ENCODE peak calls at places on chromosomes 12 and 14, in five cellular contexts. N is suprapubic skin, C is caudate nucleus, E is neural progenitor cell, D is uterus. L is an unnamed sample.

GRCh38 chr14:55846852-55847471 is 267.0 kb downstream of the KTN1 start:
- DNase-seq in N (peak), C (no peak), E (no peak), D (no peak), L (peak)

GRCh38 chr14:35766700-35767082 is 42.4 kb downstream of the RALGAPA1 start:
- DNase-seq in N (no peak), C (no peak), E (no peak), D (no peak), L (no peak)

GRCh38 chr12:42705863-42706262 is 116.3 kb upstream of the PRICKLE1 start:
- DNase-seq in N (peak), C (no peak), E (peak), D (peak), L (no peak)

GRCh38 chr12:127363392-127363791 is 903.6 kb upstream of the TMEM132C start:
- DNase-seq in N (no peak), C (no peak), E (peak), D (no peak), L (no peak)

GRCh38 chr14:94897092-94897491 is 127.2 kb upstream of the GSC start:
- DNase-seq in N (no peak), C (no peak), E (no peak), D (peak), L (no peak)

GRCh38 chr12:22538336-22538735 is 6.0 kb downstream of the C2CD5 start:
- DNase-seq in N (no peak), C (no peak), E (no peak), D (no peak), L (no peak)

GRCh38 chr12:64318605-64319004 is 72.0 kb downstream of the C12orf56 start:
- DNase-seq in N (no peak), C (no peak), E (no peak), D (no peak), L (no peak)

GRCh38 chr12:113889076-113889475 is 77.0 kb downstream of the RBM19 start:
- DNase-seq in N (no peak), C (no peak), E (no peak), D (no peak), L (no peak)

GRCh38 chr14:90911121-90911520 is 94.9 kb upstream of the TTC7B start:
- DNase-seq in N (no peak), C (no peak), E (no peak), D (no peak), L (no peak)

GRCh38 chr12:47397664-47398281 is 308.1 kb downstream of the RPAP3 start:
- DNase-seq in N (no peak), C (no peak), E (peak), D (no peak), L (no peak)

GRCh38 chr12:27177716-27178115 is 66.4 kb upstream of the STK38L start:
- DNase-seq in N (no peak), C (no peak), E (no peak), D (no peak), L (no peak)

GRCh38 chr14:99685061-99685995 is 1.2 kb downstream of the CYP46A1 start:
- DNase-seq in N (no peak), C (no peak), E (peak), D (peak), L (no peak)

GRCh38 chr14:64387232-64387737 is 868 bp upstream of the MTHFD1 start:
- DNase-seq in N (no peak), C (no peak), E (peak), D (no peak), L (no peak)

GRCh38 chr14:38143651-38144505 is 63.8 kb upstream of the SSTR1 start:
- DNase-seq in N (no peak), C (no peak), E (no peak), D (no peak), L (no peak)

GRCh38 chr14:105249175-105250007 is 1.1 kb downstream of the BTBD6 start:
- DNase-seq in N (no peak), C (peak), E (peak), D (no peak), L (peak)

GRCh38 chr12:4293942-4294505 is 20.5 kb downstream of the CCND2 start:
- DNase-seq in N (peak), C (no peak), E (peak), D (no peak), L (no peak)
- H3K27ac ChIP-seq in N (no peak), C (no peak), E (peak), D (no peak), L (peak)

GRCh38 chr14:79951572-79951971 is 259.7 kb downstream of the DIO2 start:
- DNase-seq in N (no peak), C (no peak), E (no peak), D (no peak), L (no peak)

GRCh38 chr14:79947440-79947839 is 263.9 kb downstream of the DIO2 start:
- DNase-seq in N (no peak), C (no peak), E (no peak), D (no peak), L (no peak)

GRCh38 chr14:79949906-79950305 is 261.4 kb downstream of the DIO2 start:
- DNase-seq in N (no peak), C (no peak), E (no peak), D (no peak), L (no peak)
- H3K27ac ChIP-seq in N (no peak), C (no peak), E (no peak), D (no peak), L (no peak)

DNA sequence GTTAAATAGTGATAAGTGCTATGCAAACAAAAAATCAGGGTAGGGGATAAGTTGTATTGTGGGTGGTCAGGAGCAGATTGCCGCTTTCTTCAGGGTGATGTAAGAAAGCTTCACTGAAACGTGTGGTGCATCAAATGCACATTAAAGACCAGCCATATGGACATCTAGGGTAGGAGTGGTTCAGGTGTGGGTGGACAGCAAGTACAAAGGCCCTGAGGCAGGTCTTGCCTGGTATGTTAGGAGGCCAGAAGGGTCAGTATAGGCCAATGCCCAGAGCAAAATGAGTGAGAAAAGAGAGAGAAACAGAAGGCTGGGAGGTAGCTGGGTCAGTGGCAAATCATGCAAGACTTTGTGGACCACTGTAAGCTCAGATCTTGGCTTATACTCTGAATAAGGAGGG is 25.6 kb upstream of the CISTR start:
- DNase-seq in N (no peak), C (no peak), E (no peak), D (no peak), L (no peak)
- H3K27ac ChIP-seq in N (no peak), C (no peak), E (no peak), D (no peak), L (no peak)

DNA sequence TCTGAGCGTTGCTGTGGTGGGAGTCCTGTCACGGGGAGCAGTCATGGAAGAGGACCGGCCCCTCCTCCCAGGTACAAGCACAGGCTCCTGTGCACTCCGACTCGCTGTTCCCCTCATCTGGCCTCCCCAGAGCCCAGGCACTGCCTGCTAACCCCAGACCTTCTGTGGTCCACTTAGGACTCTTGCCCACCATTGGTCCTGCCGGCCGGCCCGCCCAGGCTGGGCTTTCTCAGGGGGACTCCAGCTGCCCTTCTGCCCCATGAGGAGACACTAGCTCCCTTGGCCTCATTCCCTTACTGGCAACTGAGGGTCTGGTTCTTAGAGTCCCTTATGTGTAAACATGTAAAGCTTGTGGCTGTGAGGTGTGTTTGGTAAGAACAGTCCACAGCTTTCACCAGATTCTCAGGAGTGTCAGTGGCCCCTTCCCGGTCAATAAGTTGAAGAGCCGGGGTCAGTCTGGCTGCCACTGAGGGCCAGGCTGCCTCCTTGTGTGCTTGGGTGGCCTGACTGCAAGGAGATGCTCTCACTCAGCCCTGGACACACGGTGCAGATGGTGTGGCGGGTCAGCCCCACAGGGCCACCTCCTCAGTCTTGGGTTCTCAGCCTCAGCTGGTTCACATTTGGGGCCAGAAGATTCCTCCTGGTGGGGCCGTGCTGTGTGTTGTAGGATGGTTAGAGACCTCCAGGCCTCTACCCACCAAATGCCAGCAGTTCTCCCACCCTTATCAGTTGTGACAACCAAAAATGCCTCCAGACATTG is 43.6 kb downstream of the DDX51 start:
- DNase-seq in N (no peak), C (no peak), E (no peak), D (no peak), L (no peak)
- H3K27ac ChIP-seq in N (no peak), C (no peak), E (no peak), D (no peak), L (no peak)

GRCh38 chr12:57698414-57698813 is 4.5 kb downstream of the OS9 start:
- DNase-seq in N (no peak), C (no peak), E (no peak), D (no peak), L (no peak)

GRCh38 chr12:57694459-57695019 is 607 bp downstream of the OS9 start:
- DNase-seq in N (no peak), C (peak), E (peak), D (no peak), L (no peak)

GRCh38 chr12:57693659-57694458 is at the start of gene OS9:
- DNase-seq in N (peak), C (peak), E (peak), D (peak), L (peak)

GRCh38 chr12:57697076-57697475 is 3.1 kb downstream of the OS9 start:
- DNase-seq in N (no peak), C (no peak), E (no peak), D (no peak), L (no peak)

DNA sequence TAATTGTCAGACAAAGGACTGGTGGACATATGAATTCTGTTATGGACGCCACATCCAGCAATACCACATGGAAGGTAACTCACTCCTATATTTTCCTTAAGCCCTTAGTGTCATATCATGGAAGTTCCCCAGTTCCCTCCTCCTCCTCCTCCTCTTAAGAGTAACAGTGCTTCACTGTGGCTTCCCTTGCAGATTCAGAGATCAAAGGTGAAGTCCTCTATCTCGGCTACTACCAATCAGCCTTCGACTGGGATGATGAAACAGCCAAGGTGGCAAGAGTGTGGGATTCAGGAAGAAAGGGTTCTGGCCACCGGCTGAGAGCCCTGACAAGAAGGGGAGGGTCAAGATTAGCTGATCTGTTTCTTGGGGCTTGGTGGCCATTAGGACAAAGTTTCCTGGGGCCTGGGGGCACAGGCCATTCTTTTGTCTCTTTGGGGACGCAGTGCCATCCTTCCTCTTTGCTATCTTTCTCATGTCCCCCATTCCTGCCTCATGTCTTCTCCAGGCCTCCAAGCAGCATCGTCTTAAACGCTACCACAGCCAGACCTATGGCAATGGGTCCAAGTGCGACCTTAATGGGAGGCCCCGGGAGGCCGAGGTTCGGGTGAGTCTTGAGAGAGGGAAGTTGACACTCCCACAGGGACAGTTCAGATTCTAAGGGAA is 2.0 kb downstream of the OS9 start:
- DNase-seq in N (no peak), C (no peak), E (no peak), D (no peak), L (no peak)
- H3K27ac ChIP-seq in N (no peak), C (no peak), E (no peak), D (no peak), L (no peak)

GRCh38 chr12:57229041-57229633 is 374 bp upstream of the SHMT2 start:
- DNase-seq in N (no peak), C (no peak), E (no peak), D (no peak), L (no peak)
- H3K27ac ChIP-seq in N (peak), C (peak), E (no peak), D (peak), L (no peak)

DNA sequence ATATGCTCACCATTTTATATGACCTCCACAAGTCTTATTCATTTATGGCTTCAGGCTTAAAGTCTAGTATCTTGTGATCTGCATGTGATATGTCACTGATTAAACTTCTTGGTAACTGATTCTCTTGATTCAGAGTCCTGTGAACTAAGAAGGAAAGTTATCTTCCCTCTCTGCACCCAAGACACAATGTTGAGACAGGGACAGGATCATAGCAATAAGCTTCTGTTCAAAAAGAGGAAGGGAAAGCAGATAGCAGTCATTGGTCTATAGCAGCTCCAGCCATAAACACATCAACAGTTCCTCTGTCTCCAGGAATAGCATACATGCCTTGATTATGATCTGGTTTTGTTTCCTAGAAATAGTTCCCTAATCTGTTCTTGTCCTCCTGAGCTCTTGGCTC is 103.1 kb downstream of the UNC79 start:
- DNase-seq in N (no peak), C (no peak), E (no peak), D (no peak), L (no peak)
- H3K27ac ChIP-seq in N (no peak), C (no peak), E (no peak), D (no peak), L (no peak)

GRCh38 chr12:89960607-89961394 is 252.2 kb upstream of the ATP2B1 start:
- DNase-seq in N (no peak), C (no peak), E (no peak), D (no peak), L (no peak)
- H3K27ac ChIP-seq in N (no peak), C (no peak), E (no peak), D (no peak), L (no peak)

DNA sequence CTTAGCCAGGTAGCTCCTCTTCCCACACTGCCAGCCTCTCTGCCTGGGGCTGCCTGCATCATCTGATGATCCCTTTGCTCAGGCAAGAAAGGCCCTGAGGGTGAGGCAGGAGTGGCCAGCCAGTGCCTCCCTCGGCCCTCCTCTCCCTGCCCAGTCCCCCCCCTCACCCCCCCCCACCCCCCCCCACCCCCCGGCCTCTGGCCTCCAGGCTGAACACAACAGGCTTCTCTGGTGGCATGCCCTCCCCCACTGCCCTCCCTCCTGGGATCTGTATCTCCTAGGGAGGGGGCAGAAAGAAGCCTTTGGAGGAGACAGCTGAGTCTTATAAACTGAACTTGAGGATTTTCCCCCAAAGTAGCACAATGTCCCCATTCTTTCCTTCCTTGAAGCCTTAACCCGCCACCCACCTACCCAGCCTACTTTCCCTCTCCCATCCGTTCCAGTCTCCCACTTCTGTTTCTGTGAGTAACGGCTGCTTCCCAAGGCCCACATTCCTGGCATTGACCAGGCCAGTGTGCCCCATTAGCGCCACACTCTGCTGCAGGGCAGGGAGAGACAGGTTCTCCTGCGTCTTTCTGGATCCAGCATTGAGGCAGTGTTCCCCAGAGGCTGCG is 82.0 kb downstream of the B4GALNT3 start:
- DNase-seq in N (no peak), C (no peak), E (peak), D (no peak), L (no peak)
- H3K27ac ChIP-seq in N (peak), C (no peak), E (peak), D (no peak), L (no peak)